ENCODE peak calls at places on chromosomes 11 and 22, in five cellular contexts. M is activated T-cell treated with anti-CD3 and anti-CD28 coated beads for 1 hour, F is LHCN-M2, S is MCF 10A, N is mesenteric fat pad. L is an unnamed sample.

GRCh38 chr22:41229730-41230398 is 10.9 kb downstream of the CHADL start:
- DNase-seq in M (no peak), F (no peak), S (no peak), N (no peak), L (no peak)

GRCh38 chr11:12177739-12178338 is 67.4 kb downstream of the MICAL2 start:
- DNase-seq in M (no peak), F (peak), S (no peak), N (no peak), L (no peak)

GRCh38 chr11:134640971-134641968 is 229.2 kb upstream of the B3GAT1 start:
- DNase-seq in M (no peak), F (no peak), S (peak), N (peak), L (no peak)

GRCh38 chr11:111765320-111765983 is 737 bp downstream of the PPP2R1B start:
- DNase-seq in M (no peak), F (no peak), S (peak), N (no peak), L (peak)

GRCh38 chr11:59154585-59154984 is 11.9 kb downstream of the FAM111A start:
- DNase-seq in M (no peak), F (peak), S (no peak), N (no peak), L (no peak)

GRCh38 chr22:19579113-19579811 is 55.1 kb upstream of the CLDN5 start:
- DNase-seq in M (no peak), F (no peak), S (no peak), N (peak), L (no peak)

GRCh38 chr22:46072981-46073682 is 77.2 kb upstream of the PPARA start:
- DNase-seq in M (no peak), F (peak), S (no peak), N (peak), L (no peak)

GRCh38 chr22:40620464-40621046 is 16.0 kb downstream of the MRTFA start:
- DNase-seq in M (no peak), F (peak), S (peak), N (no peak), L (peak)